ENCODE peak calls at places on chromosomes 12 and 14, in ten cellular contexts. One of them, this sample, is unnamed.

GRCh38 chr14:32134448-32135070 is 57.5 kb downstream of the ARHGAP5 start:
- DNase-seq in adrenal gland: no peak
- DNase-seq in endodermal cell: no peak
- DNase-seq in right atrium auricular region: no peak
- DNase-seq in cardiac muscle cell: peak; percentile 7
- DNase-seq in omental fat pad: no peak
- DNase-seq in CD8-positive, alpha-beta T cell: no peak
- DNase-seq in body of pancreas: no peak
- DNase-seq in choroid plexus epithelial cell: peak; percentile 16
- DNase-seq in B cell: no peak
- DNase-seq in this sample: no peak

GRCh38 chr12:52907092-52907810 is 2.4 kb upstream of the KRT8 start:
- DNase-seq in endodermal cell: peak; percentile 93
- DNase-seq in omental fat pad: no peak
- DNase-seq in cardiac muscle cell: peak; percentile 78
- DNase-seq in CD8-positive, alpha-beta T cell: no peak
- DNase-seq in choroid plexus epithelial cell: peak; percentile 42
- DNase-seq in adrenal gland: peak; percentile 71
- DNase-seq in body of pancreas: peak; percentile 91
- DNase-seq in right atrium auricular region: no peak
- DNase-seq in B cell: no peak
- DNase-seq in this sample: no peak

GRCh38 chr12:113680868-113681267 is 209.2 kb upstream of the LHX5 start:
- DNase-seq in adrenal gland: no peak
- DNase-seq in CD8-positive, alpha-beta T cell: no peak
- DNase-seq in choroid plexus epithelial cell: no peak
- DNase-seq in B cell: no peak
- DNase-seq in endodermal cell: no peak
- DNase-seq in cardiac muscle cell: no peak
- DNase-seq in right atrium auricular region: no peak
- DNase-seq in omental fat pad: no peak
- DNase-seq in body of pancreas: no peak
- DNase-seq in this sample: no peak

GRCh38 chr12:7486512-7486911 is 17.1 kb downstream of the CD163 start:
- DNase-seq in body of pancreas: no peak
- DNase-seq in right atrium auricular region: no peak
- DNase-seq in B cell: no peak
- DNase-seq in adrenal gland: no peak
- DNase-seq in choroid plexus epithelial cell: no peak
- DNase-seq in CD8-positive, alpha-beta T cell: no peak
- DNase-seq in omental fat pad: no peak
- DNase-seq in cardiac muscle cell: no peak
- DNase-seq in endodermal cell: no peak
- DNase-seq in this sample: no peak

GRCh38 chr14:103626150-103626850 is 2.7 kb upstream of the KLC1 start:
- DNase-seq in CD8-positive, alpha-beta T cell: no peak
- DNase-seq in right atrium auricular region: no peak
- DNase-seq in choroid plexus epithelial cell: no peak
- DNase-seq in body of pancreas: no peak
- DNase-seq in omental fat pad: no peak
- DNase-seq in cardiac muscle cell: no peak
- DNase-seq in endodermal cell: no peak
- DNase-seq in B cell: no peak
- DNase-seq in adrenal gland: no peak
- DNase-seq in this sample: no peak

GRCh38 chr12:50221228-50222008 is 54.2 kb upstream of the CERS5 start:
- DNase-seq in body of pancreas: peak; percentile 10
- DNase-seq in choroid plexus epithelial cell: peak; percentile 94
- DNase-seq in endodermal cell: no peak
- DNase-seq in cardiac muscle cell: peak; percentile 93
- DNase-seq in B cell: no peak
- DNase-seq in right atrium auricular region: no peak
- DNase-seq in adrenal gland: no peak
- DNase-seq in omental fat pad: no peak
- DNase-seq in CD8-positive, alpha-beta T cell: no peak
- DNase-seq in this sample: no peak

GRCh38 chr14:103997391-103997790 is 55.1 kb upstream of the RD3L start:
- DNase-seq in right atrium auricular region: no peak
- DNase-seq in endodermal cell: no peak
- DNase-seq in body of pancreas: no peak
- DNase-seq in choroid plexus epithelial cell: no peak
- DNase-seq in B cell: no peak
- DNase-seq in adrenal gland: no peak
- DNase-seq in CD8-positive, alpha-beta T cell: no peak
- DNase-seq in omental fat pad: no peak
- DNase-seq in cardiac muscle cell: no peak
- DNase-seq in this sample: no peak

GRCh38 chr14:50344116-50344775 is 32.1 kb downstream of the DMAC2L start:
- DNase-seq in choroid plexus epithelial cell: no peak
- DNase-seq in body of pancreas: no peak
- DNase-seq in right atrium auricular region: no peak
- DNase-seq in omental fat pad: no peak
- DNase-seq in cardiac muscle cell: no peak
- DNase-seq in B cell: no peak
- DNase-seq in CD8-positive, alpha-beta T cell: peak; percentile 31
- DNase-seq in endodermal cell: no peak
- DNase-seq in adrenal gland: no peak
- DNase-seq in this sample: no peak

GRCh38 chr12:102652645-102653313 is 172.4 kb upstream of the IGF1 start:
- DNase-seq in right atrium auricular region: no peak
- DNase-seq in body of pancreas: no peak
- DNase-seq in CD8-positive, alpha-beta T cell: no peak
- DNase-seq in B cell: no peak
- DNase-seq in choroid plexus epithelial cell: no peak
- DNase-seq in omental fat pad: no peak
- DNase-seq in adrenal gland: no peak
- DNase-seq in cardiac muscle cell: no peak
- DNase-seq in endodermal cell: no peak
- DNase-seq in this sample: no peak

GRCh38 chr12:30546121-30546520 is 149.5 kb downstream of the IPO8 start:
- DNase-seq in endodermal cell: no peak
- DNase-seq in CD8-positive, alpha-beta T cell: no peak
- DNase-seq in omental fat pad: no peak
- DNase-seq in adrenal gland: no peak
- DNase-seq in B cell: no peak
- DNase-seq in cardiac muscle cell: no peak
- DNase-seq in choroid plexus epithelial cell: no peak
- DNase-seq in body of pancreas: no peak
- DNase-seq in right atrium auricular region: no peak
- DNase-seq in this sample: no peak

GRCh38 chr12:56040151-56040550 is 1.6 kb upstream of the RPS26 start:
- DNase-seq in adrenal gland: no peak
- DNase-seq in right atrium auricular region: no peak
- DNase-seq in CD8-positive, alpha-beta T cell: no peak
- DNase-seq in choroid plexus epithelial cell: no peak
- DNase-seq in omental fat pad: no peak
- DNase-seq in endodermal cell: no peak
- DNase-seq in B cell: no peak
- DNase-seq in body of pancreas: no peak
- DNase-seq in cardiac muscle cell: no peak
- DNase-seq in this sample: no peak

GRCh38 chr12:27580561-27581330 is 56.7 kb downstream of the PPFIBP1 start:
- DNase-seq in choroid plexus epithelial cell: no peak
- DNase-seq in CD8-positive, alpha-beta T cell: no peak
- DNase-seq in right atrium auricular region: no peak
- DNase-seq in B cell: no peak
- DNase-seq in body of pancreas: no peak
- DNase-seq in omental fat pad: no peak
- DNase-seq in cardiac muscle cell: no peak
- DNase-seq in adrenal gland: peak; percentile 61
- DNase-seq in endodermal cell: no peak
- DNase-seq in this sample: no peak

GRCh38 chr12:79444089-79444488 is 246.7 kb downstream of the PAWR start:
- DNase-seq in body of pancreas: no peak
- DNase-seq in cardiac muscle cell: peak; percentile 54
- DNase-seq in endodermal cell: no peak
- DNase-seq in adrenal gland: no peak
- DNase-seq in omental fat pad: no peak
- DNase-seq in CD8-positive, alpha-beta T cell: no peak
- DNase-seq in B cell: no peak
- DNase-seq in choroid plexus epithelial cell: peak; percentile 70
- DNase-seq in right atrium auricular region: no peak
- DNase-seq in this sample: no peak

GRCh38 chr14:53190938-53191337 is 37.8 kb upstream of the DDHD1 start:
- DNase-seq in omental fat pad: no peak
- DNase-seq in body of pancreas: no peak
- DNase-seq in right atrium auricular region: no peak
- DNase-seq in endodermal cell: no peak
- DNase-seq in choroid plexus epithelial cell: peak; percentile 23
- DNase-seq in adrenal gland: no peak
- DNase-seq in cardiac muscle cell: peak; percentile 29
- DNase-seq in B cell: no peak
- DNase-seq in CD8-positive, alpha-beta T cell: no peak
- DNase-seq in this sample: no peak

GRCh38 chr12:117968826-117969659 is at the start of gene KSR2:
- DNase-seq in body of pancreas: peak; percentile 93
- DNase-seq in B cell: peak; percentile 39
- DNase-seq in omental fat pad: no peak
- DNase-seq in CD8-positive, alpha-beta T cell: peak; percentile 12
- DNase-seq in adrenal gland: no peak
- DNase-seq in right atrium auricular region: no peak
- DNase-seq in endodermal cell: peak; percentile 98
- DNase-seq in cardiac muscle cell: peak; percentile 15
- DNase-seq in choroid plexus epithelial cell: peak; percentile 9
- DNase-seq in this sample: peak; percentile 57

GRCh38 chr12:14557966-14558365 is 9.7 kb downstream of the PLBD1 start:
- DNase-seq in body of pancreas: no peak
- DNase-seq in omental fat pad: no peak
- DNase-seq in choroid plexus epithelial cell: no peak
- DNase-seq in endodermal cell: no peak
- DNase-seq in B cell: no peak
- DNase-seq in adrenal gland: no peak
- DNase-seq in cardiac muscle cell: no peak
- DNase-seq in CD8-positive, alpha-beta T cell: no peak
- DNase-seq in right atrium auricular region: no peak
- DNase-seq in this sample: no peak

GRCh38 chr12:109773384-109774011 is 59.7 kb downstream of the TRPV4 start:
- DNase-seq in cardiac muscle cell: no peak
- DNase-seq in right atrium auricular region: no peak
- DNase-seq in CD8-positive, alpha-beta T cell: no peak
- DNase-seq in endodermal cell: peak; percentile 58
- DNase-seq in body of pancreas: no peak
- DNase-seq in omental fat pad: no peak
- DNase-seq in B cell: no peak
- DNase-seq in adrenal gland: peak; percentile 70
- DNase-seq in choroid plexus epithelial cell: no peak
- DNase-seq in this sample: no peak

GRCh38 chr12:102573237-102573636 is 92.9 kb upstream of the IGF1 start:
- DNase-seq in body of pancreas: no peak
- DNase-seq in adrenal gland: no peak
- DNase-seq in right atrium auricular region: no peak
- DNase-seq in CD8-positive, alpha-beta T cell: no peak
- DNase-seq in omental fat pad: no peak
- DNase-seq in B cell: no peak
- DNase-seq in choroid plexus epithelial cell: no peak
- DNase-seq in endodermal cell: no peak
- DNase-seq in cardiac muscle cell: no peak
- DNase-seq in this sample: no peak

GRCh38 chr14:105305350-105305749 is 4.5 kb upstream of the BRF1 start:
- DNase-seq in body of pancreas: no peak
- DNase-seq in CD8-positive, alpha-beta T cell: peak; percentile 19
- DNase-seq in right atrium auricular region: no peak
- DNase-seq in choroid plexus epithelial cell: no peak
- DNase-seq in cardiac muscle cell: no peak
- DNase-seq in B cell: no peak
- DNase-seq in endodermal cell: no peak
- DNase-seq in omental fat pad: no peak
- DNase-seq in adrenal gland: no peak
- DNase-seq in this sample: no peak
- TF ChIP-seq CTCF in body of pancreas: no peak
- TF ChIP-seq CTCF in CD8-positive, alpha-beta T cell: no peak
- TF ChIP-seq CTCF in right atrium auricular region: no peak
- TF ChIP-seq CTCF in choroid plexus epithelial cell: no peak
- TF ChIP-seq CTCF in cardiac muscle cell: no peak
- TF ChIP-seq CTCF in B cell: no peak
- TF ChIP-seq CTCF in endodermal cell: no peak
- TF ChIP-seq CTCF in omental fat pad: no peak
- TF ChIP-seq CTCF in adrenal gland: no peak
- TF ChIP-seq CTCF in this sample: no peak

GRCh38 chr14:100065161-100065871 is at the start of gene EVL:
- DNase-seq in CD8-positive, alpha-beta T cell: peak; percentile 86
- DNase-seq in cardiac muscle cell: no peak
- DNase-seq in endodermal cell: no peak
- DNase-seq in right atrium auricular region: no peak
- DNase-seq in adrenal gland: no peak
- DNase-seq in choroid plexus epithelial cell: no peak
- DNase-seq in omental fat pad: no peak
- DNase-seq in body of pancreas: peak; percentile 59
- DNase-seq in B cell: peak; percentile 70
- DNase-seq in this sample: no peak
- TF ChIP-seq CTCF in CD8-positive, alpha-beta T cell: no peak
- TF ChIP-seq CTCF in cardiac muscle cell: no peak
- TF ChIP-seq CTCF in endodermal cell: no peak
- TF ChIP-seq CTCF in right atrium auricular region: no peak
- TF ChIP-seq CTCF in adrenal gland: no peak
- TF ChIP-seq CTCF in choroid plexus epithelial cell: no peak
- TF ChIP-seq CTCF in omental fat pad: no peak
- TF ChIP-seq CTCF in body of pancreas: no peak
- TF ChIP-seq CTCF in B cell: no peak
- TF ChIP-seq CTCF in this sample: no peak

GRCh38 chr14:77799863-77800730 is at the start of gene ADCK1:
- DNase-seq in endodermal cell: peak; percentile 92
- DNase-seq in omental fat pad: peak; percentile 83
- DNase-seq in CD8-positive, alpha-beta T cell: peak; percentile 86
- DNase-seq in cardiac muscle cell: peak; percentile 83
- DNase-seq in adrenal gland: peak; percentile 95
- DNase-seq in B cell: peak; percentile 91
- DNase-seq in choroid plexus epithelial cell: peak; percentile 77
- DNase-seq in right atrium auricular region: peak; percentile 96
- DNase-seq in body of pancreas: peak; percentile 90
- DNase-seq in this sample: peak; percentile 80
- TF ChIP-seq CTCF in endodermal cell: peak; percentile 70
- TF ChIP-seq CTCF in omental fat pad: no peak
- TF ChIP-seq CTCF in CD8-positive, alpha-beta T cell: no peak
- TF ChIP-seq CTCF in cardiac muscle cell: peak; percentile 63
- TF ChIP-seq CTCF in adrenal gland: peak; percentile 46
- TF ChIP-seq CTCF in B cell: peak; percentile 14
- TF ChIP-seq CTCF in choroid plexus epithelial cell: peak; percentile 54
- TF ChIP-seq CTCF in right atrium auricular region: peak; percentile 40
- TF ChIP-seq CTCF in body of pancreas: peak; percentile 56
- TF ChIP-seq CTCF in this sample: no peak

DNA sequence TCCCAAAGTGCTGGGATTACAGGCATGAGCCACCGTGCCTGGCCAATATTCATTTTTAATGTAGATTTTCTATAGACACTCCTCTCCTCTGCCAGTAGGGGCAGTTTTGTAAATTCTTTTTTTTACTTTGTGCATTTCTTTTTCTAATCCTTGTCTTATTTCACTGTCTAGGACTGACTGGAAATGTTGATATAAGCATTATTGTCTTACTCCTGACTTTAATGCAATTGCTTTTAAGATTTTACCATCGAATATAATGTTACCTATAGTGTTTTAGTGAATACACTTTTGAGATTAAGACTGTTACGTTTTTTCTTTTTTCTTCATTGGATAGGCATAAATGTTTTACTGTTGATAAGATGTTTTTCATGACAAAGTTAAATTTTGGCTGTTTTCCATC is 35.4 kb upstream of the EMP1 start:
- DNase-seq in CD8-positive, alpha-beta T cell: no peak
- DNase-seq in omental fat pad: no peak
- DNase-seq in adrenal gland: no peak
- DNase-seq in B cell: no peak
- DNase-seq in right atrium auricular region: no peak
- DNase-seq in cardiac muscle cell: no peak
- DNase-seq in choroid plexus epithelial cell: no peak
- DNase-seq in body of pancreas: no peak
- DNase-seq in endodermal cell: no peak
- DNase-seq in this sample: no peak
- TF ChIP-seq CTCF in CD8-positive, alpha-beta T cell: no peak
- TF ChIP-seq CTCF in omental fat pad: no peak
- TF ChIP-seq CTCF in adrenal gland: peak; percentile 14
- TF ChIP-seq CTCF in B cell: peak; percentile 43
- TF ChIP-seq CTCF in right atrium auricular region: peak; percentile 18
- TF ChIP-seq CTCF in cardiac muscle cell: peak; percentile 40
- TF ChIP-seq CTCF in choroid plexus epithelial cell: peak; percentile 53
- TF ChIP-seq CTCF in body of pancreas: no peak
- TF ChIP-seq CTCF in endodermal cell: peak; percentile 84
- TF ChIP-seq CTCF in this sample: peak; percentile 71

This sample was measured in endothelial cell.